ENCODE peak calls at places on chromosome 10, in eight cellular contexts. H is glomerular endothelial cell; V is NCI-H510A treated with DMSO at 0.1 percent for 48 hours; T is NCI-H1436; R is naive thymus-derived CD8-positive, alpha-beta T cell; J is hepatic stellate cell; I is fibroblast of mammary gland; F is T1000. U is an unnamed sample.

GRCh38 chr10:22714524-22715289 is at the start of gene PIP4K2A:
- DNase-seq in H (no peak), V (peak), T (peak), R (peak), J (peak), I (peak), F (peak), U (no peak)

GRCh38 chr10:48476279-48476982 is 128.4 kb downstream of the ARHGAP22 start:
- DNase-seq in H (no peak), V (no peak), T (peak), R (no peak), J (no peak), I (no peak), F (no peak), U (no peak)

GRCh38 chr10:52755297-52756062 is 17.1 kb downstream of the MBL2 start:
- DNase-seq in H (no peak), V (no peak), T (no peak), R (no peak), J (no peak), I (peak), F (no peak), U (peak)

GRCh38 chr10:15725603-15726002 is 5.9 kb upstream of the ITGA8 start:
- DNase-seq in H (peak), V (peak), T (peak), R (no peak), J (peak), I (peak), F (no peak), U (no peak)

GRCh38 chr10:110269641-110270318 is 34.9 kb downstream of the SMNDC1 start:
- DNase-seq in H (no peak), V (no peak), T (no peak), R (no peak), J (peak), I (peak), F (no peak), U (no peak)

GRCh38 chr10:49512121-49512809 is 26.7 kb downstream of the ERCC6 start:
- DNase-seq in H (no peak), V (peak), T (peak), R (no peak), J (no peak), I (peak), F (no peak), U (no peak)

GRCh38 chr10:33706191-33706590 is 371.7 kb upstream of the NRP1 start:
- DNase-seq in H (no peak), V (no peak), T (no peak), R (no peak), J (no peak), I (peak), F (peak), U (no peak)

GRCh38 chr10:127892743-127893142 is at the start of gene CLRN3:
- DNase-seq in H (no peak), V (no peak), T (no peak), R (no peak), J (no peak), I (no peak), F (no peak), U (no peak)

GRCh38 chr10:11454958-11455566 is 156.4 kb downstream of the USP6NL start:
- DNase-seq in H (no peak), V (no peak), T (no peak), R (no peak), J (no peak), I (no peak), F (no peak), U (no peak)

GRCh38 chr10:23047201-23048050 is 48.0 kb upstream of the MSRB2 start:
- DNase-seq in H (no peak), V (no peak), T (no peak), R (no peak), J (no peak), I (peak), F (no peak), U (no peak)

GRCh38 chr10:62230344-62231138 is 38.1 kb downstream of the RTKN2 start:
- DNase-seq in H (no peak), V (no peak), T (no peak), R (no peak), J (no peak), I (peak), F (no peak), U (no peak)

GRCh38 chr10:14889318-14889717 is 10.7 kb downstream of the SUV39H2 start:
- DNase-seq in H (no peak), V (no peak), T (no peak), R (no peak), J (peak), I (peak), F (no peak), U (no peak)

GRCh38 chr10:132891313-132891712 is 51.1 kb downstream of the CFAP46 start:
- DNase-seq in H (no peak), V (no peak), T (no peak), R (no peak), J (no peak), I (no peak), F (no peak), U (no peak)